ENCODE peak calls at places on chromosomes 6 and 20, in ten cellular contexts. V is activated B cell treated with CpG ODN at 0.5 μM for 24 hours, J is fibroblast of lung, O is uterus, C is sigmoid colon, Y is astrocyte of the spinal cord, Z is GM13976, X is PC-3, G is WTC11, U is mammary epithelial cell. I is an unnamed sample.

GRCh38 chr6:99603421-99604160 is 3.0 kb upstream of the PRDM13 start:
- DNase-seq in V (no peak), J (no peak), O (no peak), C (no peak), Y (peak; percentile 23), Z (peak; percentile 62), X (no peak), G (peak; percentile 84), U (no peak), I (peak; percentile 65)

GRCh38 chr6:93420163-93420806 is 926 bp upstream of the EPHA7 start:
- DNase-seq in V (no peak), J (peak; percentile 17), O (no peak), C (no peak), Y (no peak), Z (no peak), X (no peak), G (no peak), U (no peak), I (no peak)

GRCh38 chr6:159378361-159378760 is 209.2 kb downstream of the FNDC1 start:
- DNase-seq in V (no peak), J (no peak), O (no peak), C (no peak), Y (no peak), Z (no peak), X (no peak), G (no peak), U (no peak), I (no peak)

GRCh38 chr20:12012241-12013222 is 94.8 kb downstream of the BTBD3 start:
- DNase-seq in V (no peak), J (peak; percentile 50), O (no peak), C (no peak), Y (peak; percentile 48), Z (peak; percentile 51), X (peak; percentile 89), G (peak; percentile 65), U (peak; percentile 51), I (no peak)

GRCh38 chr20:9514461-9515210 is at the start of gene LAMP5:
- DNase-seq in V (no peak), J (peak; percentile 32), O (no peak), C (no peak), Y (peak; percentile 33), Z (no peak), X (peak; percentile 51), G (peak; percentile 82), U (no peak), I (peak; percentile 48)

GRCh38 chr20:12051206-12052163 is 133.8 kb downstream of the BTBD3 start:
- DNase-seq in V (no peak), J (no peak), O (peak; percentile 26), C (no peak), Y (no peak), Z (no peak), X (no peak), G (no peak), U (no peak), I (no peak)

GRCh38 chr6:138400326-138400725 is 3.7 kb upstream of the HEBP2 start:
- DNase-seq in V (no peak), J (no peak), O (no peak), C (no peak), Y (no peak), Z (no peak), X (no peak), G (no peak), U (no peak), I (no peak)

GRCh38 chr20:63877755-63878470 is 12.8 kb downstream of the TPD52L2 start:
- DNase-seq in V (no peak), J (no peak), O (no peak), C (no peak), Y (no peak), Z (no peak), X (no peak), G (no peak), U (no peak), I (no peak)

GRCh38 chr6:41846666-41847237 is 48.4 kb downstream of the USP49 start:
- DNase-seq in V (no peak), J (peak; percentile 94), O (peak; percentile 28), C (peak; percentile 69), Y (peak; percentile 95), Z (peak; percentile 70), X (peak; percentile 98), G (peak; percentile 68), U (peak; percentile 98), I (peak; percentile 62)

GRCh38 chr6:152293404-152293803 is 343.8 kb downstream of the SYNE1 start:
- DNase-seq in V (no peak), J (no peak), O (no peak), C (no peak), Y (no peak), Z (no peak), X (no peak), G (no peak), U (no peak), I (no peak)

GRCh38 chr6:12010635-12011275 is 1.4 kb upstream of the HIVEP1 start:
- DNase-seq in V (peak; percentile 61), J (no peak), O (peak; percentile 68), C (peak; percentile 89), Y (no peak), Z (peak; percentile 37), X (no peak), G (peak; percentile 72), U (no peak), I (peak; percentile 64)

GRCh38 chr20:63132131-63132714 is 83.7 kb downstream of the YTHDF1 start:
- DNase-seq in V (no peak), J (no peak), O (no peak), C (peak; percentile 57), Y (no peak), Z (no peak), X (no peak), G (peak; percentile 6), U (no peak), I (peak; percentile 25)

GRCh38 chr6:29510202-29510601 is 22.4 kb upstream of the MAS1L start:
- DNase-seq in V (no peak), J (no peak), O (no peak), C (no peak), Y (peak; percentile 3), Z (peak; percentile 12), X (peak; percentile 3), G (no peak), U (no peak), I (no peak)

GRCh38 chr20:5885866-5886265 is 64.5 kb downstream of the TRMT6 start:
- DNase-seq in V (no peak), J (no peak), O (no peak), C (no peak), Y (peak; percentile 40), Z (no peak), X (no peak), G (no peak), U (no peak), I (no peak)

GRCh38 chr6:168005796-168006195 is 8.3 kb downstream of the KIF25 start:
- DNase-seq in V (no peak), J (no peak), O (no peak), C (no peak), Y (no peak), Z (no peak), X (no peak), G (no peak), U (no peak), I (no peak)

GRCh38 chr20:60637801-60638200 is 614.3 kb upstream of the CDH4 start:
- DNase-seq in V (no peak), J (no peak), O (no peak), C (no peak), Y (no peak), Z (no peak), X (no peak), G (no peak), U (no peak), I (no peak)

DNA sequence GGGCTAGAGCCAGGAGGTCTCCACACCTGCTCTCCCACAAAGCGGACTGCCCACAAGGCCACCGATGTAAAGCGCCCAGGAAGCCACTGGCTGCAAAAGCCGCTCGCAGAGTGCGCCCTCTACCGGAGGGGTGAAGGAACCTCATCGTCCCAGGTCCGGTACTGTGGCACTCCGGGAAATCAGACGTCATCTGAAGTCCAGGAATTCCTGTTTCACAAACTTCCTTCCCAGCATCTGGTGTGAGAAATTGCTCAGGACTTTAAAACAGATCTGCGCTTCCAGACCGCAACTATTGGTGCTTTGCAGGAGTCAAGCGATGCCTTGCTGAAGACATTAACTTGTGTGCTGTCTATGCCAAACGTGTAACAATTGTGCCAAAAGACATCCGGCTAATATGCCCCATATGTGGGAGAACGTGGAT is 115.1 kb upstream of the ARID1B start:
- DNase-seq in V (no peak), J (no peak), O (no peak), C (no peak), Y (no peak), Z (no peak), X (peak; percentile 84), G (peak; percentile 80), U (peak; percentile 74), I (peak; percentile 90)
- TF ChIP-seq CTCF in V (no peak), J (peak; percentile 43), O (no peak), C (no peak), Y (peak; percentile 22), Z (no peak), X (peak; percentile 87), G (peak; percentile 92), U (peak; percentile 95), I (peak; percentile 95)

DNA sequence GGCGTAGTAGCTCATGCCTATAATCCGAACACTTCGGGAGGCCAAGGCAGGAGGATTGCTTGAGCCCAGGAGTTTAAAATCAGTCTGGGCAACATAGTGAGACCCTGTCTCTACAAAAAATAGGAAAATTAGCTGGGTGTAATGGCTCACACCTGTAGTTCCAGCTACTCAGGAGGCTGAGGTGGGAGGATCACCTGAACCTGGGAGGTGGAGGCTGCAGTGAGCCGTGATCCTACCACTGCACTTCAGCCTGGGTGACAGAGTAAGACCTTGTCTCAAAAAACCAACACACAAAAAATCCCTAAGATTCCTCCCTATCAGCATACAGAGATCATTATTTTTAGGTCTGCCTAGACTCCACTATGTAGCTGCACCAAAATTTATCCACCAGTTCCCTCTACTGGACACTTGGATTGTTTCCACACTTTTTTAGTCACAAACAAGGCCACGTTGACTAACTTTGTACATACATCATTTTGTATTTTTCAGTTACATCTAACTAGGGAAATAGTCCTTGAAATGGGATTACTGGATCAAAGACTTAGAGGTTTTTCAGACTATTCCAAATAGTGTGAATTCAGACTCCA is 3.6 kb upstream of the PHF1 start:
- DNase-seq in V (no peak), J (peak; percentile 75), O (no peak), C (no peak), Y (peak; percentile 56), Z (no peak), X (peak; percentile 48), G (no peak), U (no peak), I (no peak)
- TF ChIP-seq CTCF in V (no peak), J (peak; percentile 28), O (no peak), C (no peak), Y (no peak), Z (no peak), X (peak; percentile 59), G (no peak), U (peak; percentile 37), I (no peak)

DNA sequence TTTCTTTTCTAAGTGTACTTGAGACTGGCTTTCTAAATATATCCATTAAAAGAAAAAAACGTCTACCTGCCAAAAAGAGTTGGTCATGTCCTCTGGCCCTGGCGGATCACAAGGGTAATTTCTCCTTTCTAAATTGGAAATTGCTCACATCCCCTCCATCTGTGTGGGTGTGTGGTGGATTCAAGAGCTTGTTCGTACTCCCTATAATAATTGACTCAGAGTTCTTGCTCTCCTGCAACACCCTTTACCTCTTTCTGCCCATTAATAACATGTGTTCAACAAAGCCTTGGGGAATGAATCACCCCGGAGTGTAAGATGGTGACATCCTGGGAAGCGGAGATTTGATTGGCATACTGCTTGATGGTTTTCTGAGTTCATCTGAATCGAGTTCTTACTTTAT is 263.8 kb downstream of the ALDH8A1 start:
- DNase-seq in V (no peak), J (peak; percentile 7), O (no peak), C (no peak), Y (peak; percentile 46), Z (no peak), X (peak; percentile 31), G (no peak), U (peak; percentile 95), I (no peak)
- TF ChIP-seq CTCF in V (no peak), J (no peak), O (no peak), C (no peak), Y (no peak), Z (no peak), X (no peak), G (no peak), U (peak; percentile 25), I (no peak)

GRCh38 chr20:17570347-17571152 is 675 bp downstream of the DSTN start:
- DNase-seq in V (no peak), J (peak; percentile 53), O (peak; percentile 67), C (peak; percentile 80), Y (peak; percentile 48), Z (peak; percentile 32), X (peak; percentile 49), G (peak; percentile 44), U (peak; percentile 51), I (no peak)
- TF ChIP-seq CTCF in V (no peak), J (no peak), O (no peak), C (no peak), Y (peak; percentile 8), Z (peak; percentile 6), X (peak; percentile 32), G (no peak), U (peak; percentile 2), I (no peak)

I was measured in mesothelial cell of epicardium.